ENCODE peak calls at places on chromosome 21, in eight cellular contexts. O is amygdala; E is stimulated activated CD4-positive, alpha-beta T cell treated with anti-CD3 and anti-CD28 coated beads, Interleukin-12 subunit alpha, Interleukin-12 subunit beta, amount 100 ng/mL, for 24 hours; R is NCI-H510A; X is M059J; B is cardiac fibroblast; U is fibroblast of pulmonary artery; K is amniotic stem cell. L is an unnamed sample.

GRCh38 chr21:46663754-46664153 is 28.3 kb downstream of the PRMT2 start:
- DNase-seq in O (no peak), E (no peak), R (no peak), X (no peak), B (no peak), U (no peak), K (no peak), L (no peak)

GRCh38 chr21:14987370-14988170 is 77.2 kb downstream of the NRIP1 start:
- DNase-seq in O (no peak), E (no peak), R (no peak), X (no peak), B (no peak), U (no peak), K (no peak), L (no peak)

GRCh38 chr21:46179708-46180078 is 4.6 kb downstream of the SPATC1L start:
- DNase-seq in O (no peak), E (no peak), R (no peak), X (no peak), B (no peak), U (no peak), K (no peak), L (no peak)

GRCh38 chr21:44911384-44912157 is 9.1 kb downstream of the ITGB2 start:
- DNase-seq in O (peak; percentile 52), E (no peak), R (no peak), X (peak; percentile 68), B (no peak), U (no peak), K (no peak), L (peak; percentile 73)

GRCh38 chr21:37357691-37358090 is 8.9 kb upstream of the DYRK1A start:
- DNase-seq in O (no peak), E (no peak), R (no peak), X (peak; percentile 68), B (no peak), U (no peak), K (no peak), L (no peak)

GRCh38 chr21:42892582-42892930 is 553 bp upstream of the NDUFV3 start:
- DNase-seq in O (no peak), E (no peak), R (no peak), X (no peak), B (no peak), U (no peak), K (no peak), L (no peak)

GRCh38 chr21:17501107-17502006 is 11.5 kb upstream of the CXADR start:
- DNase-seq in O (no peak), E (no peak), R (peak; percentile 22), X (peak; percentile 18), B (no peak), U (no peak), K (no peak), L (no peak)

GRCh38 chr21:41894922-41895557 is 15.9 kb upstream of the PRDM15 start:
- DNase-seq in O (no peak), E (no peak), R (no peak), X (peak; percentile 89), B (peak; percentile 57), U (peak; percentile 68), K (peak; percentile 49), L (no peak)

GRCh38 chr21:46459356-46460112 is 843 bp downstream of the DIP2A start:
- DNase-seq in O (no peak), E (peak; percentile 6), R (no peak), X (peak; percentile 17), B (peak; percentile 53), U (peak; percentile 46), K (no peak), L (peak; percentile 36)

GRCh38 chr21:14076143-14076806 is 134.5 kb downstream of the LIPI start:
- DNase-seq in O (no peak), E (no peak), R (no peak), X (no peak), B (no peak), U (no peak), K (no peak), L (no peak)

GRCh38 chr21:37916795-37917142 is 512 bp upstream of the KCNJ6 start:
- DNase-seq in O (no peak), E (no peak), R (no peak), X (peak; percentile 51), B (no peak), U (no peak), K (no peak), L (no peak)

GRCh38 chr21:41956926-41957729 is 3.3 kb upstream of the C2CD2 start:
- DNase-seq in O (no peak), E (no peak), R (no peak), X (peak; percentile 87), B (peak; percentile 85), U (peak; percentile 68), K (peak; percentile 17), L (no peak)

GRCh38 chr21:43196789-43197188 is 28.0 kb downstream of the CRYAA start:
- DNase-seq in O (no peak), E (no peak), R (no peak), X (no peak), B (peak; percentile 46), U (peak; percentile 48), K (no peak), L (no peak)

GRCh38 chr21:35743571-35743970 is 316.8 kb downstream of the SETD4 start:
- DNase-seq in O (no peak), E (no peak), R (no peak), X (no peak), B (peak; percentile 53), U (no peak), K (no peak), L (no peak)

GRCh38 chr21:18443686-18444085 is 40.1 kb upstream of the TMPRSS15 start:
- DNase-seq in O (no peak), E (no peak), R (no peak), X (no peak), B (no peak), U (no peak), K (no peak), L (peak; percentile 3)

GRCh38 chr21:29649370-29649963 is 290.3 kb downstream of the GRIK1 start:
- DNase-seq in O (no peak), E (no peak), R (no peak), X (no peak), B (no peak), U (no peak), K (no peak), L (no peak)

GRCh38 chr21:40054403-40054802 is 187.2 kb downstream of the PCP4 start:
- DNase-seq in O (no peak), E (no peak), R (peak; percentile 98), X (peak; percentile 27), B (no peak), U (no peak), K (no peak), L (no peak)

GRCh38 chr21:45367402-45368351 is 37.3 kb upstream of the COL18A1 start:
- DNase-seq in O (no peak), E (no peak), R (no peak), X (no peak), B (no peak), U (no peak), K (no peak), L (no peak)

GRCh38 chr21:45872471-45872870 is 109.1 kb upstream of the COL6A1 start:
- DNase-seq in O (no peak), E (no peak), R (no peak), X (no peak), B (no peak), U (no peak), K (no peak), L (no peak)

GRCh38 chr21:28283652-28284490 is 708.8 kb downstream of the LTN1 start:
- DNase-seq in O (no peak), E (no peak), R (no peak), X (peak; percentile 82), B (peak; percentile 89), U (peak; percentile 98), K (peak; percentile 58), L (no peak)

GRCh38 chr21:46128983-46129571 is 26.3 kb downstream of the FTCD start:
- DNase-seq in O (no peak), E (no peak), R (no peak), X (no peak), B (no peak), U (no peak), K (no peak), L (no peak)

GRCh38 chr21:30718239-30718909 is at the start of gene KRTAP21-3:
- DNase-seq in O (no peak), E (no peak), R (no peak), X (peak; percentile 65), B (peak; percentile 7), U (peak; percentile 7), K (no peak), L (peak; percentile 48)

GRCh38 chr21:28883931-28884330 is 108.7 kb downstream of the LTN1 start:
- DNase-seq in O (no peak), E (no peak), R (no peak), X (no peak), B (no peak), U (no peak), K (no peak), L (no peak)

GRCh38 chr21:14911351-14911750 is 153.4 kb downstream of the NRIP1 start:
- DNase-seq in O (no peak), E (no peak), R (no peak), X (peak; percentile 69), B (no peak), U (no peak), K (no peak), L (no peak)

GRCh38 chr21:38032402-38032801 is 116.1 kb upstream of the KCNJ6 start:
- DNase-seq in O (no peak), E (no peak), R (no peak), X (no peak), B (no peak), U (no peak), K (no peak), L (no peak)

GRCh38 chr21:45769239-45769758 is 125.8 kb downstream of the PCBP3 start:
- DNase-seq in O (no peak), E (no peak), R (no peak), X (no peak), B (no peak), U (no peak), K (no peak), L (peak; percentile 42)

GRCh38 chr21:45019076-45019886 is 55.1 kb upstream of the ADARB1 start:
- DNase-seq in O (no peak), E (no peak), R (no peak), X (peak; percentile 54), B (no peak), U (no peak), K (no peak), L (no peak)

GRCh38 chr21:42527489-42528158 is 14.0 kb downstream of the SLC37A1 start:
- DNase-seq in O (no peak), E (peak; percentile 36), R (no peak), X (no peak), B (no peak), U (no peak), K (no peak), L (peak; percentile 78)

GRCh38 chr21:36964832-36965719 is 1.4 kb downstream of the HLCS start:
- DNase-seq in O (no peak), E (no peak), R (no peak), X (no peak), B (no peak), U (no peak), K (no peak), L (no peak)

GRCh38 chr21:34579411-34579810 is 35.5 kb downstream of the RCAN1 start:
- DNase-seq in O (no peak), E (no peak), R (no peak), X (peak; percentile 81), B (peak; percentile 87), U (peak; percentile 27), K (no peak), L (no peak)

GRCh38 chr21:44439211-44439600 is 16.1 kb upstream of the LRRC3 start:
- DNase-seq in O (no peak), E (no peak), R (no peak), X (no peak), B (no peak), U (no peak), K (no peak), L (no peak)

GRCh38 chr21:35303085-35303484 is 254.0 kb upstream of the RUNX1 start:
- DNase-seq in O (no peak), E (no peak), R (no peak), X (peak; percentile 98), B (peak; percentile 94), U (peak; percentile 78), K (peak; percentile 53), L (no peak)

GRCh38 chr21:28229811-28230210 is 762.9 kb downstream of the LTN1 start:
- DNase-seq in O (no peak), E (no peak), R (no peak), X (peak; percentile 45), B (peak; percentile 87), U (peak; percentile 91), K (peak; percentile 66), L (no peak)

GRCh38 chr21:17679002-17679600 is 66.4 kb upstream of the BTG3 start:
- DNase-seq in O (no peak), E (no peak), R (no peak), X (peak; percentile 62), B (peak; percentile 79), U (peak; percentile 86), K (peak; percentile 32), L (peak; percentile 15)